ENCODE peak calls at places on chromosomes 6 and 20, in eight cellular contexts. Z is stimulated activated CD4-positive, alpha-beta T cell treated with anti-CD3 and anti-CD28 coated beads, TNF-alpha, amount 100 ng/mL, for 48 hours; Q is stimulated activated CD8-positive, alpha-beta memory T cell treated with anti-CD3 and anti-CD28 coated beads, Interleukin-4, amount 100 ng/mL, for 4 hours; Y is Calu3; G is T1000; F is activated CD4-positive, alpha-beta T cell treated with anti-CD3 and anti-CD28 coated beads for 4 hours; M is activated naive CD4-positive, alpha-beta T cell treated with Interleukin-2 at 50 U/mL for 16 hours; S is T-helper 9 cell. B is an unnamed sample.

GRCh38 chr6:131053546-131054240 is 9.4 kb downstream of the EPB41L2 start:
- DNase-seq in Z (no peak), Q (no peak), Y (no peak), G (peak), F (no peak), M (no peak), S (no peak), B (no peak)

GRCh38 chr6:136201735-136202134 is 48.4 kb downstream of the MTFR2 start:
- DNase-seq in Z (no peak), Q (no peak), Y (no peak), G (no peak), F (no peak), M (no peak), S (no peak), B (no peak)

GRCh38 chr6:165486183-165487137 is 176.6 kb downstream of the PDE10A start:
- DNase-seq in Z (no peak), Q (no peak), Y (no peak), G (no peak), F (no peak), M (no peak), S (no peak), B (peak)

GRCh38 chr6:3804981-3805380 is 44.2 kb upstream of the FAM50B start:
- DNase-seq in Z (no peak), Q (no peak), Y (no peak), G (no peak), F (no peak), M (no peak), S (no peak), B (no peak)

GRCh38 chr20:11432407-11432806 is 485.3 kb upstream of the BTBD3 start:
- DNase-seq in Z (no peak), Q (no peak), Y (no peak), G (peak), F (no peak), M (no peak), S (no peak), B (no peak)

GRCh38 chr6:167045828-167046580 is 46.8 kb downstream of the CEP43 start:
- DNase-seq in Z (no peak), Q (no peak), Y (peak), G (no peak), F (no peak), M (no peak), S (no peak), B (no peak)

GRCh38 chr6:48641544-48641943 is 530.5 kb upstream of the PTCHD4 start:
- DNase-seq in Z (no peak), Q (no peak), Y (no peak), G (peak), F (no peak), M (no peak), S (no peak), B (peak)

GRCh38 chr20:2380601-2381000 is at the start of gene TGM6:
- DNase-seq in Z (no peak), Q (no peak), Y (no peak), G (no peak), F (no peak), M (no peak), S (no peak), B (no peak)

GRCh38 chr6:167826230-167827061 is at the start of gene AFDN:
- DNase-seq in Z (peak), Q (peak), Y (peak), G (peak), F (peak), M (peak), S (peak), B (peak)

B was measured in myocyte.